ENCODE peak calls at places on chromosomes 7 and 10, in eight cellular contexts. One of them, this sample, is unnamed. For H3K4me1, the result is how much of the 10 kb centered on the place peaks cover.

GRCh38 chr10:13078912-13079775 is 20.8 kb upstream of the OPTN start:
- DNase-seq in IMR-90: no peak
- DNase-seq in NT2/D1: no peak
- DNase-seq in fibroblast of lung: no peak
- DNase-seq in lower lobe of right lung: no peak
- DNase-seq in SJCRH30: no peak
- DNase-seq in A673: no peak
- DNase-seq in right cardiac atrium: no peak
- DNase-seq in this sample: no peak

GRCh38 chr10:104209575-104210198 is 22.5 kb downstream of the CFAP43 start:
- DNase-seq in fibroblast of lung: peak
- DNase-seq in IMR-90: peak
- DNase-seq in right cardiac atrium: no peak
- DNase-seq in lower lobe of right lung: no peak
- DNase-seq in NT2/D1: peak
- DNase-seq in A673: peak
- DNase-seq in SJCRH30: peak
- DNase-seq in this sample: peak

GRCh38 chr7:44972562-44972961 is 6.3 kb downstream of the MYO1G start:
- DNase-seq in lower lobe of right lung: no peak
- DNase-seq in SJCRH30: no peak
- DNase-seq in fibroblast of lung: no peak
- DNase-seq in IMR-90: no peak
- DNase-seq in right cardiac atrium: no peak
- DNase-seq in NT2/D1: no peak
- DNase-seq in A673: no peak
- DNase-seq in this sample: no peak

GRCh38 chr7:33845991-33846509 is 59.3 kb upstream of the BMPER start:
- DNase-seq in IMR-90: peak
- DNase-seq in right cardiac atrium: peak
- DNase-seq in A673: no peak
- DNase-seq in SJCRH30: peak
- DNase-seq in NT2/D1: no peak
- DNase-seq in fibroblast of lung: peak
- DNase-seq in lower lobe of right lung: no peak
- DNase-seq in this sample: no peak

GRCh38 chr7:114439581-114439980 is 25.0 kb downstream of the FOXP2 start:
- DNase-seq in right cardiac atrium: no peak
- DNase-seq in A673: no peak
- DNase-seq in NT2/D1: no peak
- DNase-seq in fibroblast of lung: no peak
- DNase-seq in lower lobe of right lung: no peak
- DNase-seq in IMR-90: no peak
- DNase-seq in SJCRH30: peak
- DNase-seq in this sample: no peak

GRCh38 chr10:13349776-13350274 is 1.7 kb upstream of the SEPHS1 start:
- DNase-seq in A673: peak
- DNase-seq in IMR-90: peak
- DNase-seq in right cardiac atrium: peak
- DNase-seq in SJCRH30: peak
- DNase-seq in lower lobe of right lung: peak
- DNase-seq in NT2/D1: peak
- DNase-seq in fibroblast of lung: peak
- DNase-seq in this sample: no peak

GRCh38 chr10:88152720-88153119 is 289.3 kb downstream of the PTEN start:
- DNase-seq in NT2/D1: no peak
- DNase-seq in A673: peak
- DNase-seq in SJCRH30: no peak
- DNase-seq in fibroblast of lung: peak
- DNase-seq in right cardiac atrium: no peak
- DNase-seq in IMR-90: peak
- DNase-seq in lower lobe of right lung: no peak
- DNase-seq in this sample: peak

GRCh38 chr10:59257224-59257623 is 80.8 kb downstream of the PHYHIPL start:
- DNase-seq in SJCRH30: no peak
- DNase-seq in lower lobe of right lung: no peak
- DNase-seq in A673: no peak
- DNase-seq in fibroblast of lung: no peak
- DNase-seq in NT2/D1: no peak
- DNase-seq in IMR-90: no peak
- DNase-seq in right cardiac atrium: no peak
- DNase-seq in this sample: no peak

GRCh38 chr10:91775731-91776130 is 22.5 kb upstream of the TNKS2 start:
- DNase-seq in lower lobe of right lung: no peak
- DNase-seq in NT2/D1: no peak
- DNase-seq in A673: no peak
- DNase-seq in SJCRH30: no peak
- DNase-seq in IMR-90: no peak
- DNase-seq in fibroblast of lung: no peak
- DNase-seq in right cardiac atrium: no peak
- DNase-seq in this sample: no peak

GRCh38 chr10:110336111-110336721 is 31.5 kb upstream of the SMNDC1 start:
- DNase-seq in right cardiac atrium: no peak
- DNase-seq in lower lobe of right lung: no peak
- DNase-seq in IMR-90: peak
- DNase-seq in NT2/D1: peak
- DNase-seq in A673: peak
- DNase-seq in fibroblast of lung: peak
- DNase-seq in SJCRH30: peak
- DNase-seq in this sample: no peak

GRCh38 chr10:71217266-71218045 is 5.1 kb downstream of the UNC5B start:
- DNase-seq in lower lobe of right lung: no peak
- DNase-seq in A673: peak
- DNase-seq in NT2/D1: no peak
- DNase-seq in right cardiac atrium: peak
- DNase-seq in SJCRH30: no peak
- DNase-seq in fibroblast of lung: no peak
- DNase-seq in IMR-90: no peak
- DNase-seq in this sample: peak

GRCh38 chr7:76206633-76207032 is 4.9 kb downstream of the SRRM3 start:
- DNase-seq in SJCRH30: no peak
- DNase-seq in lower lobe of right lung: no peak
- DNase-seq in A673: no peak
- DNase-seq in NT2/D1: no peak
- DNase-seq in right cardiac atrium: peak
- DNase-seq in IMR-90: peak
- DNase-seq in fibroblast of lung: no peak
- DNase-seq in this sample: peak

GRCh38 chr10:11757452-11757819 is 15.3 kb downstream of the ECHDC3 start:
- DNase-seq in IMR-90: peak
- DNase-seq in right cardiac atrium: peak
- DNase-seq in SJCRH30: peak
- DNase-seq in lower lobe of right lung: no peak
- DNase-seq in NT2/D1: no peak
- DNase-seq in A673: peak
- DNase-seq in fibroblast of lung: peak
- DNase-seq in this sample: peak

DNA sequence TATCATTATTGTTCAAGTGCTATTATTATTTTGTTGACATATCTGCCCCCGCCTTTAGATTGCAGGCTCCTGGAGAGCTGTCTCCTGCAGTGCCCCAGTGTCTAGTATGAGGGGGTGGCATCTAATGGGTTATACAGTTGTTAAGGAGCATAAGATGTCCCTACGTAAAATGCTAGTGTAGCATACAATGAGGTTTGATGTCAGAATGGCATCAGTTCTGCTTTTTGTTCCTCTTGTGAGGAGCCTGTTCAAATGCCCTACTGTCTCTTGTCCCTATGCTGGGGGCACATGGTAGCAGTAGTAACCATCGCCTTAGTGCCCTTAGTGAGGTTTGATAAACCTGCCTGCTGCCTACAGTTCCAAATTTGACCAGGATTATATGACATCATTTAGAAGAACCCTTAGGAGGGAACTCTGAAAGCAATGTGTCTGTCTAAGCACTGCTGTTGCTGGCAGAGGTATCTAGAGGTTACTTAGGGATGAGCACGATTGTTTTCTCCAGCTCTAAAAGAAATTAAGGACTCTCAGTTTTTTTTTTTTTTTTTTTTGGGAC is 9.7 kb downstream of the CREM start:
- DNase-seq in right cardiac atrium: no peak
- DNase-seq in IMR-90: no peak
- DNase-seq in A673: peak
- DNase-seq in SJCRH30: no peak
- DNase-seq in lower lobe of right lung: no peak
- DNase-seq in NT2/D1: no peak
- DNase-seq in fibroblast of lung: no peak
- DNase-seq in this sample: no peak
- H3K4me3 ChIP-seq in right cardiac atrium: no peak
- H3K4me3 ChIP-seq in IMR-90: no peak
- H3K4me3 ChIP-seq in A673: no peak
- H3K4me3 ChIP-seq in SJCRH30: no peak
- H3K4me3 ChIP-seq in lower lobe of right lung: no peak
- H3K4me3 ChIP-seq in NT2/D1: no peak
- H3K4me3 ChIP-seq in fibroblast of lung: no peak
- H3K4me3 ChIP-seq in this sample: no peak

GRCh38 chr7:98251251-98251843 is 685 bp downstream of the TECPR1 start:
- DNase-seq in fibroblast of lung: peak
- DNase-seq in NT2/D1: no peak
- DNase-seq in SJCRH30: peak
- DNase-seq in A673: no peak
- DNase-seq in IMR-90: no peak
- DNase-seq in lower lobe of right lung: peak
- DNase-seq in right cardiac atrium: peak
- DNase-seq in this sample: peak

GRCh38 chr7:98250789-98251188 is 1.2 kb downstream of the TECPR1 start:
- DNase-seq in SJCRH30: no peak
- DNase-seq in A673: no peak
- DNase-seq in fibroblast of lung: no peak
- DNase-seq in IMR-90: no peak
- DNase-seq in NT2/D1: no peak
- DNase-seq in right cardiac atrium: no peak
- DNase-seq in lower lobe of right lung: no peak
- DNase-seq in this sample: no peak

GRCh38 chr7:98244871-98245270 is 7.2 kb downstream of the TECPR1 start:
- DNase-seq in SJCRH30: no peak
- DNase-seq in IMR-90: no peak
- DNase-seq in fibroblast of lung: no peak
- DNase-seq in NT2/D1: no peak
- DNase-seq in A673: no peak
- DNase-seq in right cardiac atrium: peak
- DNase-seq in lower lobe of right lung: no peak
- DNase-seq in this sample: no peak

GRCh38 chr7:98249106-98249505 is 2.9 kb downstream of the TECPR1 start:
- DNase-seq in fibroblast of lung: no peak
- DNase-seq in A673: no peak
- DNase-seq in NT2/D1: no peak
- DNase-seq in IMR-90: no peak
- DNase-seq in SJCRH30: no peak
- DNase-seq in right cardiac atrium: peak
- DNase-seq in lower lobe of right lung: no peak
- DNase-seq in this sample: no peak

GRCh38 chr7:98248156-98248555 is 3.9 kb downstream of the TECPR1 start:
- DNase-seq in fibroblast of lung: no peak
- DNase-seq in IMR-90: no peak
- DNase-seq in lower lobe of right lung: no peak
- DNase-seq in A673: no peak
- DNase-seq in right cardiac atrium: peak
- DNase-seq in SJCRH30: no peak
- DNase-seq in NT2/D1: no peak
- DNase-seq in this sample: no peak
- H3K4me1 ChIP-seq in fibroblast of lung: under half
- H3K4me1 ChIP-seq in IMR-90: under half
- H3K4me1 ChIP-seq in lower lobe of right lung: half or more
- H3K4me1 ChIP-seq in A673: under half
- H3K4me1 ChIP-seq in right cardiac atrium: under half
- H3K4me1 ChIP-seq in SJCRH30: under half
- H3K4me1 ChIP-seq in NT2/D1: under half
- H3K4me1 ChIP-seq in this sample: under half

DNA sequence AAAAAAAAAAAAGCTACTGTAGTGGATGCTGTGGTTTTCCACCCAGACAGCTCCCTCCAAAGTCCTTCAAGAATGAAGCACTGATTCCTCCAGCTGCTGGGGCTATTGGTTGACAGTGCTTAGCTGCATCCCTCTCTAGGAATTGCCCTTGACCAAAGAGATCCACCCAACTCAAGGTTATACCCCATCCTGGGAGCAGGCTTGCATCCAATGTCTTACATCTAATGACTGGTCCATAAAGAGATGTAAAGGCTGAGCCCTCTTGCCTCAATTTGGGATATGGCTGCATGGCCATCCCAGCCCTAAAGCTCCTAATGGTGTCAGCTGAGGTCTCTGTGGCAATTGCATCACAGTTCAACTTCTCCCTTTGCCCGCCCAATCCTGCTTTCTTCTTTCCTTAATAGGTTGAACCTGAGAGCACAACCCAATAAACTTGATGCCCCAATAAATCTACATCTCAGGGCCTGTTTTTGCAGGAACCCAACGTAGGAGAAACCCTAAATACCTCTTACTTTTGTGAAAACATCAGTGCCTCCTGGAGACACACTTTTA is 4.4 kb downstream of the GPR37 start:
- DNase-seq in A673: no peak
- DNase-seq in IMR-90: no peak
- DNase-seq in right cardiac atrium: no peak
- DNase-seq in SJCRH30: no peak
- DNase-seq in fibroblast of lung: no peak
- DNase-seq in lower lobe of right lung: no peak
- DNase-seq in NT2/D1: no peak
- DNase-seq in this sample: no peak
- H3K4me3 ChIP-seq in A673: no peak
- H3K4me3 ChIP-seq in IMR-90: peak
- H3K4me3 ChIP-seq in right cardiac atrium: no peak
- H3K4me3 ChIP-seq in SJCRH30: no peak
- H3K4me3 ChIP-seq in fibroblast of lung: peak
- H3K4me3 ChIP-seq in lower lobe of right lung: no peak
- H3K4me3 ChIP-seq in NT2/D1: no peak
- H3K4me3 ChIP-seq in this sample: no peak

GRCh38 chr10:124197301-124198148 is 104.1 kb upstream of the CHST15 start:
- DNase-seq in A673: no peak
- DNase-seq in fibroblast of lung: no peak
- DNase-seq in lower lobe of right lung: no peak
- DNase-seq in IMR-90: no peak
- DNase-seq in SJCRH30: no peak
- DNase-seq in NT2/D1: no peak
- DNase-seq in right cardiac atrium: no peak
- DNase-seq in this sample: no peak

GRCh38 chr10:124205432-124205831 is 112.0 kb upstream of the CHST15 start:
- DNase-seq in right cardiac atrium: no peak
- DNase-seq in SJCRH30: no peak
- DNase-seq in IMR-90: no peak
- DNase-seq in fibroblast of lung: no peak
- DNase-seq in NT2/D1: no peak
- DNase-seq in lower lobe of right lung: no peak
- DNase-seq in A673: no peak
- DNase-seq in this sample: no peak

GRCh38 chr10:124196659-124197058 is 103.3 kb upstream of the CHST15 start:
- DNase-seq in right cardiac atrium: no peak
- DNase-seq in IMR-90: no peak
- DNase-seq in A673: no peak
- DNase-seq in SJCRH30: no peak
- DNase-seq in lower lobe of right lung: no peak
- DNase-seq in NT2/D1: no peak
- DNase-seq in fibroblast of lung: no peak
- DNase-seq in this sample: no peak

GRCh38 chr10:124204726-124205125 is 111.3 kb upstream of the CHST15 start:
- DNase-seq in IMR-90: no peak
- DNase-seq in fibroblast of lung: no peak
- DNase-seq in lower lobe of right lung: no peak
- DNase-seq in NT2/D1: no peak
- DNase-seq in right cardiac atrium: no peak
- DNase-seq in SJCRH30: no peak
- DNase-seq in A673: peak
- DNase-seq in this sample: peak

GRCh38 chr10:124200011-124200410 is 106.6 kb upstream of the CHST15 start:
- DNase-seq in A673: no peak
- DNase-seq in IMR-90: no peak
- DNase-seq in NT2/D1: no peak
- DNase-seq in right cardiac atrium: no peak
- DNase-seq in fibroblast of lung: peak
- DNase-seq in SJCRH30: no peak
- DNase-seq in lower lobe of right lung: no peak
- DNase-seq in this sample: no peak
- H3K4me1 ChIP-seq in A673: under half
- H3K4me1 ChIP-seq in IMR-90: under half
- H3K4me1 ChIP-seq in NT2/D1: under half
- H3K4me1 ChIP-seq in right cardiac atrium: under half
- H3K4me1 ChIP-seq in fibroblast of lung: under half
- H3K4me1 ChIP-seq in SJCRH30: under half
- H3K4me1 ChIP-seq in lower lobe of right lung: under half
- H3K4me1 ChIP-seq in this sample: under half

This sample was measured in BE2C.